ENCODE peak calls at places on chromosomes 2 and 18, in nine cellular contexts. Z is heart right ventricle, B is psoas muscle, R is RWPE2, V is adrenal gland, G is mammary epithelial cell, T is HCT116, P is OCI-LY7, E is prostate gland. N is an unnamed sample.
A peak's percentile ranks its signal among the peaks of the same experiment; 100 is the strongest.

GRCh38 chr2:101501443-101501842 is 26.5 kb upstream of the RFX8 start:
- DNase-seq in Z (no peak), B (no peak), R (no peak), V (no peak), G (peak; percentile 50), T (no peak), P (no peak), E (no peak), N (no peak)

GRCh38 chr2:170141865-170142264 is 36.1 kb upstream of the MYO3B start:
- DNase-seq in Z (no peak), B (no peak), R (no peak), V (no peak), G (no peak), T (no peak), P (no peak), E (no peak), N (no peak)

GRCh38 chr2:69046221-69046662 is 33.3 kb downstream of the ANTXR1 start:
- DNase-seq in Z (no peak), B (no peak), R (no peak), V (peak; percentile 31), G (peak; percentile 60), T (no peak), P (no peak), E (no peak), N (no peak)

GRCh38 chr2:162244559-162245031 is 1.4 kb upstream of the FAP start:
- DNase-seq in Z (peak; percentile 11), B (no peak), R (peak; percentile 86), V (no peak), G (peak; percentile 95), T (peak; percentile 22), P (no peak), E (no peak), N (no peak)

GRCh38 chr2:199471443-199472057 is 13.8 kb upstream of the SATB2 start:
- DNase-seq in Z (peak; percentile 64), B (peak; percentile 82), R (no peak), V (peak; percentile 82), G (no peak), T (no peak), P (peak; percentile 42), E (no peak), N (no peak)

GRCh38 chr2:46229134-46230063 is 67.8 kb upstream of the EPAS1 start:
- DNase-seq in Z (no peak), B (no peak), R (no peak), V (no peak), G (peak; percentile 81), T (no peak), P (no peak), E (no peak), N (no peak)

GRCh38 chr2:186274936-186275575 is 211.0 kb upstream of the ZC3H15 start:
- DNase-seq in Z (no peak), B (no peak), R (no peak), V (no peak), G (peak; percentile 62), T (no peak), P (no peak), E (no peak), N (no peak)

GRCh38 chr2:43402002-43402401 is 175.6 kb upstream of the ZFP36L2 start:
- DNase-seq in Z (no peak), B (no peak), R (no peak), V (no peak), G (no peak), T (no peak), P (peak; percentile 17), E (no peak), N (no peak)

GRCh38 chr2:237982039-237982725 is 15.4 kb downstream of the UBE2F start:
- DNase-seq in Z (peak; percentile 36), B (no peak), R (no peak), V (no peak), G (no peak), T (no peak), P (no peak), E (no peak), N (no peak)

GRCh38 chr18:62379051-62379450 is 53.9 kb downstream of the TNFRSF11A start:
- DNase-seq in Z (no peak), B (no peak), R (no peak), V (no peak), G (peak; percentile 66), T (no peak), P (no peak), E (no peak), N (no peak)

GRCh38 chr2:770776-771175 is 93.6 kb upstream of the TMEM18 start:
- DNase-seq in Z (no peak), B (no peak), R (no peak), V (no peak), G (no peak), T (no peak), P (no peak), E (no peak), N (peak; percentile 90)

GRCh38 chr2:7774481-7774880 is 857.3 kb downstream of the RNF144A start:
- DNase-seq in Z (no peak), B (no peak), R (no peak), V (no peak), G (no peak), T (no peak), P (no peak), E (no peak), N (no peak)

GRCh38 chr18:8798996-8799395 is 93.6 kb downstream of the MTCL1 start:
- DNase-seq in Z (peak; percentile 33), B (no peak), R (no peak), V (no peak), G (no peak), T (no peak), P (no peak), E (no peak), N (no peak)

GRCh38 chr2:159044804-159045286 is 76.4 kb downstream of the TANC1 start:
- DNase-seq in Z (no peak), B (no peak), R (no peak), V (peak; percentile 77), G (no peak), T (no peak), P (no peak), E (no peak), N (no peak)

GRCh38 chr2:43745457-43745856 is 28.4 kb upstream of the DYNC2LI1 start:
- DNase-seq in Z (no peak), B (no peak), R (no peak), V (no peak), G (no peak), T (no peak), P (no peak), E (no peak), N (no peak)

GRCh38 chr2:223952280-223952968 is 4.8 kb upstream of the MRPL44 start:
- DNase-seq in Z (no peak), B (no peak), R (no peak), V (no peak), G (no peak), T (no peak), P (peak; percentile 81), E (no peak), N (no peak)

GRCh38 chr2:220036431-220036830 is 409.0 kb downstream of the SLC4A3 start:
- DNase-seq in Z (no peak), B (no peak), R (no peak), V (no peak), G (no peak), T (no peak), P (no peak), E (no peak), N (no peak)

GRCh38 chr18:75211721-75212625 is 1.4 kb downstream of the TSHZ1 start:
- DNase-seq in Z (peak; percentile 57), B (peak; percentile 73), R (no peak), V (peak; percentile 64), G (peak; percentile 20), T (no peak), P (peak; percentile 8), E (no peak), N (peak; percentile 84)

GRCh38 chr2:16553222-16553621 is 112.4 kb downstream of the CYRIA start:
- DNase-seq in Z (no peak), B (no peak), R (no peak), V (peak; percentile 74), G (peak; percentile 28), T (peak; percentile 32), P (peak; percentile 59), E (peak; percentile 21), N (no peak)

GRCh38 chr2:219293736-219294201 is 14.6 kb downstream of the DNAJB2 start:
- DNase-seq in Z (no peak), B (peak; percentile 42), R (no peak), V (no peak), G (no peak), T (no peak), P (no peak), E (no peak), N (no peak)

GRCh38 chr2:99424391-99424790 is 65.4 kb downstream of the REV1 start:
- DNase-seq in Z (no peak), B (no peak), R (no peak), V (no peak), G (no peak), T (no peak), P (no peak), E (no peak), N (no peak)
- H3K36me3 ChIP-seq in Z (peaks cover 79% of the 10 kb centered on the region), B (peaks cover 6% of the 10 kb centered on the region), R (peaks cover 94% of the 10 kb centered on the region), V (peaks cover 63% of the 10 kb centered on the region), G (peaks cover 33% of the 10 kb centered on the region), T (peaks cover 25% of the 10 kb centered on the region), P (peaks cover 92% of the 10 kb centered on the region), E (no peaks in the 10 kb centered on the region), N (peaks cover 44% of the 10 kb centered on the region)

GRCh38 chr2:144712277-144712944 is 192.5 kb upstream of the ZEB2 start:
- DNase-seq in Z (no peak), B (no peak), R (no peak), V (no peak), G (no peak), T (no peak), P (no peak), E (no peak), N (no peak)
- H3K27ac ChIP-seq in Z (no peak overlapping the region), B (no peak overlapping the region), R (no peak overlapping the region), V (no peak overlapping the region), G (no peak overlapping the region), T (no peak overlapping the region), P (no peak overlapping the region), E (no peak overlapping the region), N (no peak overlapping the region)

GRCh38 chr2:73250872-73251846 is 17.1 kb downstream of the CCT7 start:
- DNase-seq in Z (no peak), B (peak; percentile 63), R (no peak), V (peak; percentile 53), G (no peak), T (no peak), P (no peak), E (no peak), N (no peak)
- H3K36me3 ChIP-seq in Z (peaks cover 89% of the 10 kb centered on the region), B (peaks cover 26% of the 10 kb centered on the region), R (peaks cover 79% of the 10 kb centered on the region), V (peaks cover 80% of the 10 kb centered on the region), G (peaks cover 43% of the 10 kb centered on the region), T (peaks cover 64% of the 10 kb centered on the region), P (peaks cover 98% of the 10 kb centered on the region), E (peaks cover 24% of the 10 kb centered on the region), N (peaks cover 77% of the 10 kb centered on the region)

GRCh38 chr2:174597347-174598047 is at the start of gene WIPF1:
- DNase-seq in Z (no peak), B (no peak), R (no peak), V (peak; percentile 64), G (peak; percentile 42), T (no peak), P (peak; percentile 84), E (no peak), N (no peak)
- H3K27ac ChIP-seq in Z (peak within 1 kb of the TSS; percentile 57), B (peak within 1 kb of the TSS; percentile 34), R (peak within 1 kb of the TSS; percentile 20), V (peak within 1 kb of the TSS; percentile 82), G (no peak within 1 kb of the TSS), T (no peak within 1 kb of the TSS), P (peak within 1 kb of the TSS; percentile 94), E (no peak within 1 kb of the TSS), N (peak within 1 kb of the TSS; percentile 55)

GRCh38 chr2:111978452-111979170 is 76.5 kb upstream of the TMEM87B start:
- DNase-seq in Z (no peak), B (no peak), R (no peak), V (no peak), G (no peak), T (no peak), P (no peak), E (no peak), N (no peak)
- H3K36me3 ChIP-seq in Z (peaks cover 52% of the 10 kb centered on the region), B (no peaks in the 10 kb centered on the region), R (no peaks in the 10 kb centered on the region), V (peaks cover 22% of the 10 kb centered on the region), G (no peaks in the 10 kb centered on the region), T (no peaks in the 10 kb centered on the region), P (no peaks in the 10 kb centered on the region), E (peaks cover 5% of the 10 kb centered on the region), N (peaks cover 6% of the 10 kb centered on the region)

N was measured in vagina.